ENCODE peak calls at places on chromosomes 16 and 17, in eight cellular contexts. J is kidney epithelial cell; E is AG04450; I is midbrain; H is tibial nerve; K is CD4-positive, CD25-positive, alpha-beta regulatory T cell; O is activated naive CD4-positive, alpha-beta T cell treated with anti-CD3 and anti-CD28 coated beads for 36 hours; G is NCI-H1092. U is an unnamed sample.

GRCh38 chr16:56401482-56401881 is 23.9 kb downstream of the AMFR start:
- DNase-seq in J (no peak), E (no peak), I (no peak), H (no peak), K (no peak), O (no peak), G (no peak), U (no peak)

GRCh38 chr17:81858967-81859905 is 1.1 kb downstream of the P4HB start:
- DNase-seq in J (no peak), E (no peak), I (no peak), H (no peak), K (no peak), O (peak), G (no peak), U (no peak)

GRCh38 chr17:78337244-78338109 is 22.4 kb downstream of the SOCS3 start:
- DNase-seq in J (no peak), E (no peak), I (no peak), H (no peak), K (no peak), O (no peak), G (no peak), U (no peak)

GRCh38 chr16:83955218-83956130 is 2.4 kb downstream of the OSGIN1 start:
- DNase-seq in J (no peak), E (no peak), I (no peak), H (peak), K (no peak), O (no peak), G (no peak), U (no peak)

GRCh38 chr17:56977673-56978395 is at the start of gene SCPEP1:
- DNase-seq in J (peak), E (peak), I (peak), H (peak), K (peak), O (peak), G (peak), U (no peak)

GRCh38 chr16:85554114-85554790 is 58.9 kb upstream of the GSE1 start:
- DNase-seq in J (no peak), E (no peak), I (peak), H (peak), K (peak), O (peak), G (peak), U (no peak)

GRCh38 chr16:31129568-31130335 is 5.8 kb downstream of the PRSS8 start:
- DNase-seq in J (no peak), E (no peak), I (peak), H (no peak), K (no peak), O (no peak), G (no peak), U (no peak)

GRCh38 chr17:882827-883585 is 96.6 kb downstream of the NXN start:
- DNase-seq in J (no peak), E (no peak), I (no peak), H (peak), K (no peak), O (no peak), G (no peak), U (no peak)

GRCh38 chr16:83513006-83513755 is 294.6 kb upstream of the HSBP1 start:
- DNase-seq in J (peak), E (no peak), I (no peak), H (no peak), K (no peak), O (peak), G (no peak), U (peak)

GRCh38 chr16:2532494-2533141 is 1.4 kb upstream of the CEMP1 start:
- DNase-seq in J (no peak), E (no peak), I (peak), H (peak), K (peak), O (peak), G (no peak), U (no peak)

GRCh38 chr17:48611681-48612455 is 1.1 kb upstream of the HOXB7 start:
- DNase-seq in J (no peak), E (no peak), I (no peak), H (no peak), K (no peak), O (peak), G (peak), U (no peak)

GRCh38 chr17:2405247-2405926 is 4.5 kb upstream of the MNT start:
- DNase-seq in J (no peak), E (peak), I (no peak), H (no peak), K (no peak), O (no peak), G (no peak), U (no peak)

GRCh38 chr17:17890773-17891759 is 54.3 kb upstream of the SREBF1 start:
- DNase-seq in J (no peak), E (peak), I (no peak), H (peak), K (peak), O (peak), G (no peak), U (no peak)

GRCh38 chr17:32943647-32944191 is 15.8 kb downstream of the TMEM98 start:
- DNase-seq in J (no peak), E (peak), I (no peak), H (peak), K (no peak), O (no peak), G (no peak), U (peak)

GRCh38 chr17:63500548-63501390 is 22.4 kb upstream of the KCNH6 start:
- DNase-seq in J (no peak), E (no peak), I (no peak), H (no peak), K (no peak), O (no peak), G (no peak), U (no peak)

GRCh38 chr17:55348749-55349354 is 72.8 kb downstream of the MMD start:
- DNase-seq in J (no peak), E (peak), I (peak), H (peak), K (peak), O (peak), G (peak), U (no peak)

GRCh38 chr17:51164911-51165679 is 1.1 kb upstream of the NME2 start:
- DNase-seq in J (no peak), E (no peak), I (no peak), H (no peak), K (no peak), O (no peak), G (no peak), U (no peak)

GRCh38 chr16:66843191-66843590 is 1.0 kb upstream of the CA7 start:
- DNase-seq in J (no peak), E (no peak), I (no peak), H (no peak), K (no peak), O (no peak), G (no peak), U (no peak)

GRCh38 chr16:88888778-88889387 is 22.4 kb upstream of the PABPN1L start:
- DNase-seq in J (no peak), E (no peak), I (no peak), H (peak), K (no peak), O (no peak), G (no peak), U (no peak)

GRCh38 chr17:6084226-6085161 is 14.3 kb downstream of the WSCD1 start:
- DNase-seq in J (no peak), E (no peak), I (peak), H (no peak), K (no peak), O (no peak), G (no peak), U (no peak)

GRCh38 chr16:63496282-63496681 is 1460.0 kb upstream of the CDH8 start:
- DNase-seq in J (no peak), E (no peak), I (no peak), H (no peak), K (no peak), O (no peak), G (no peak), U (no peak)

GRCh38 chr16:31134625-31135534 is 647 bp downstream of the PRSS8 start:
- DNase-seq in J (no peak), E (no peak), I (no peak), H (no peak), K (no peak), O (no peak), G (peak), U (peak)

GRCh38 chr16:50002190-50002589 is 22.8 kb upstream of the CNEP1R1 start:
- DNase-seq in J (no peak), E (no peak), I (no peak), H (no peak), K (no peak), O (no peak), G (no peak), U (no peak)

GRCh38 chr16:69727916-69728270 is 1.5 kb upstream of the NQO1 start:
- DNase-seq in J (no peak), E (no peak), I (peak), H (no peak), K (no peak), O (no peak), G (no peak), U (no peak)

GRCh38 chr17:42586514-42587230 is 9.1 kb upstream of the PSMC3IP start:
- DNase-seq in J (no peak), E (no peak), I (no peak), H (no peak), K (no peak), O (no peak), G (no peak), U (no peak)

GRCh38 chr17:45016823-45017222 is 34.6 kb downstream of the DCAKD start:
- DNase-seq in J (no peak), E (no peak), I (no peak), H (no peak), K (no peak), O (no peak), G (no peak), U (no peak)

GRCh38 chr17:51767287-51767686 is 391.2 kb downstream of the CA10 start:
- DNase-seq in J (no peak), E (no peak), I (no peak), H (no peak), K (no peak), O (no peak), G (no peak), U (no peak)

GRCh38 chr17:37087683-37088082 is 138.9 kb downstream of the AATF start:
- DNase-seq in J (no peak), E (no peak), I (no peak), H (no peak), K (no peak), O (no peak), G (no peak), U (no peak)

U was measured in retinal pigment epithelial cell.